ENCODE peak calls at places on chromosomes 3 and 15, in eight cellular contexts. H, K, M, Q, J, G, T and B are unnamed samples.

GRCh38 chr3:112074616-112075497 is 11.3 kb upstream of the C3orf52 start:
- DNase-seq in J (peak; percentile 98), K (peak; percentile 69), M (no peak), T (peak; percentile 31), G (peak; percentile 97), H (peak; percentile 81), Q (no peak), B (no peak)

GRCh38 chr15:83489690-83490089 is 42.5 kb downstream of the SH3GL3 start:
- DNase-seq in K (no peak), H (no peak), G (no peak), M (no peak), T (no peak), J (no peak), Q (no peak), B (no peak)

GRCh38 chr3:71303627-71304260 is 279.8 kb downstream of the FOXP1 start:
- DNase-seq in K (no peak), H (no peak), Q (no peak), J (no peak), M (peak; percentile 4), G (no peak), T (no peak), B (no peak)

GRCh38 chr3:112117826-112118571 is 15.0 kb downstream of the GCSAM start:
- DNase-seq in M (no peak), G (no peak), H (no peak), J (no peak), Q (no peak), T (peak; percentile 28), K (no peak), B (no peak)

GRCh38 chr3:130093741-130094391 is 12.2 kb downstream of the ALG1L2 start:
- DNase-seq in T (no peak), G (no peak), H (no peak), Q (no peak), K (no peak), J (peak; percentile 73), M (no peak), B (no peak)

GRCh38 chr3:170499562-170500156 is 81.0 kb downstream of the CLDN11 start:
- DNase-seq in G (peak; percentile 64), J (peak; percentile 62), Q (no peak), T (peak; percentile 78), K (peak; percentile 60), M (no peak), H (peak; percentile 87), B (no peak)

GRCh38 chr3:195160257-195160898 is 110.6 kb downstream of the XXYLT1 start:
- DNase-seq in T (peak; percentile 44), Q (no peak), G (peak; percentile 56), H (peak; percentile 86), J (peak; percentile 30), K (peak; percentile 25), M (no peak), B (no peak)

GRCh38 chr15:40155270-40155910 is 5.5 kb upstream of the BUB1B start:
- DNase-seq in K (no peak), H (no peak), Q (no peak), T (peak; percentile 77), M (no peak), J (no peak), G (no peak), B (no peak)

GRCh38 chr3:18372786-18373405 is 52.2 kb downstream of the SATB1 start:
- DNase-seq in K (no peak), H (no peak), G (no peak), T (no peak), J (no peak), Q (no peak), M (no peak), B (no peak)

GRCh38 chr3:114128231-114128630 is 50.6 kb downstream of the DRD3 start:
- DNase-seq in H (no peak), M (no peak), K (no peak), J (no peak), G (peak; percentile 40), T (no peak), Q (no peak), B (no peak)

GRCh38 chr3:160412477-160412876 is 13.0 kb downstream of the SMC4 start:
- DNase-seq in K (no peak), J (no peak), H (no peak), T (no peak), Q (no peak), G (no peak), M (no peak), B (no peak)